ENCODE peak calls at places on chromosomes 1 and 21, in six cellular contexts. One of them, this sample, is unnamed.

GRCh38 chr1:216739771-216740170 is 16.5 kb upstream of the ESRRG start:
- DNase-seq in pancreas: no peak
- DNase-seq in neural progenitor cell: no peak
- DNase-seq in cardiac fibroblast: no peak
- DNase-seq in CD8-positive, alpha-beta T cell: no peak
- DNase-seq in AG09309: no peak
- DNase-seq in this sample: no peak

GRCh38 chr1:91582431-91582921 is 81.8 kb downstream of the CDC7 start:
- DNase-seq in cardiac fibroblast: peak; percentile 79
- DNase-seq in AG09309: peak; percentile 87
- DNase-seq in CD8-positive, alpha-beta T cell: no peak
- DNase-seq in pancreas: no peak
- DNase-seq in neural progenitor cell: no peak
- DNase-seq in this sample: no peak

GRCh38 chr1:57845041-57845440 is 421.2 kb upstream of the DAB1 start:
- DNase-seq in CD8-positive, alpha-beta T cell: no peak
- DNase-seq in AG09309: no peak
- DNase-seq in cardiac fibroblast: peak; percentile 38
- DNase-seq in pancreas: no peak
- DNase-seq in neural progenitor cell: no peak
- DNase-seq in this sample: no peak

GRCh38 chr21:25708467-25709065 is 26.1 kb downstream of the ATP5PF start:
- DNase-seq in neural progenitor cell: peak; percentile 51
- DNase-seq in CD8-positive, alpha-beta T cell: peak; percentile 15
- DNase-seq in AG09309: peak; percentile 14
- DNase-seq in pancreas: no peak
- DNase-seq in cardiac fibroblast: peak; percentile 72
- DNase-seq in this sample: no peak

GRCh38 chr1:215584389-215584788 is 17.3 kb downstream of the KCTD3 start:
- DNase-seq in CD8-positive, alpha-beta T cell: no peak
- DNase-seq in AG09309: no peak
- DNase-seq in neural progenitor cell: no peak
- DNase-seq in cardiac fibroblast: no peak
- DNase-seq in pancreas: no peak
- DNase-seq in this sample: no peak

GRCh38 chr1:205834751-205835150 is 15.2 kb downstream of the PM20D1 start:
- DNase-seq in cardiac fibroblast: no peak
- DNase-seq in neural progenitor cell: no peak
- DNase-seq in pancreas: no peak
- DNase-seq in CD8-positive, alpha-beta T cell: no peak
- DNase-seq in AG09309: no peak
- DNase-seq in this sample: no peak

GRCh38 chr1:54476231-54477109 is 70.3 kb upstream of the SSBP3 start:
- DNase-seq in neural progenitor cell: no peak
- DNase-seq in CD8-positive, alpha-beta T cell: no peak
- DNase-seq in cardiac fibroblast: peak; percentile 44
- DNase-seq in AG09309: no peak
- DNase-seq in pancreas: no peak
- DNase-seq in this sample: no peak

GRCh38 chr1:198607714-198608113 is 31.1 kb upstream of the PTPRC start:
- DNase-seq in AG09309: no peak
- DNase-seq in cardiac fibroblast: no peak
- DNase-seq in CD8-positive, alpha-beta T cell: no peak
- DNase-seq in neural progenitor cell: no peak
- DNase-seq in pancreas: no peak
- DNase-seq in this sample: no peak

GRCh38 chr1:159088050-159088449 is 11.5 kb upstream of the AIM2 start:
- DNase-seq in CD8-positive, alpha-beta T cell: no peak
- DNase-seq in pancreas: no peak
- DNase-seq in AG09309: peak; percentile 67
- DNase-seq in cardiac fibroblast: peak; percentile 80
- DNase-seq in neural progenitor cell: no peak
- DNase-seq in this sample: no peak

GRCh38 chr1:209389258-209389657 is 194.3 kb upstream of the CAMK1G start:
- DNase-seq in cardiac fibroblast: peak; percentile 48
- DNase-seq in pancreas: no peak
- DNase-seq in AG09309: no peak
- DNase-seq in neural progenitor cell: no peak
- DNase-seq in CD8-positive, alpha-beta T cell: no peak
- DNase-seq in this sample: no peak

GRCh38 chr21:32364801-32365200 is 28.0 kb downstream of the URB1 start:
- DNase-seq in neural progenitor cell: peak; percentile 48
- DNase-seq in pancreas: no peak
- DNase-seq in CD8-positive, alpha-beta T cell: no peak
- DNase-seq in cardiac fibroblast: no peak
- DNase-seq in AG09309: no peak
- DNase-seq in this sample: no peak

GRCh38 chr1:83931658-83932253 is 67.2 kb downstream of the TTLL7 start:
- DNase-seq in pancreas: no peak
- DNase-seq in AG09309: no peak
- DNase-seq in CD8-positive, alpha-beta T cell: no peak
- DNase-seq in neural progenitor cell: peak; percentile 74
- DNase-seq in cardiac fibroblast: peak; percentile 73
- DNase-seq in this sample: no peak

GRCh38 chr1:200681231-200681630 is 11.5 kb upstream of the DDX59 start:
- DNase-seq in pancreas: no peak
- DNase-seq in neural progenitor cell: no peak
- DNase-seq in AG09309: no peak
- DNase-seq in CD8-positive, alpha-beta T cell: no peak
- DNase-seq in cardiac fibroblast: no peak
- DNase-seq in this sample: no peak

DNA sequence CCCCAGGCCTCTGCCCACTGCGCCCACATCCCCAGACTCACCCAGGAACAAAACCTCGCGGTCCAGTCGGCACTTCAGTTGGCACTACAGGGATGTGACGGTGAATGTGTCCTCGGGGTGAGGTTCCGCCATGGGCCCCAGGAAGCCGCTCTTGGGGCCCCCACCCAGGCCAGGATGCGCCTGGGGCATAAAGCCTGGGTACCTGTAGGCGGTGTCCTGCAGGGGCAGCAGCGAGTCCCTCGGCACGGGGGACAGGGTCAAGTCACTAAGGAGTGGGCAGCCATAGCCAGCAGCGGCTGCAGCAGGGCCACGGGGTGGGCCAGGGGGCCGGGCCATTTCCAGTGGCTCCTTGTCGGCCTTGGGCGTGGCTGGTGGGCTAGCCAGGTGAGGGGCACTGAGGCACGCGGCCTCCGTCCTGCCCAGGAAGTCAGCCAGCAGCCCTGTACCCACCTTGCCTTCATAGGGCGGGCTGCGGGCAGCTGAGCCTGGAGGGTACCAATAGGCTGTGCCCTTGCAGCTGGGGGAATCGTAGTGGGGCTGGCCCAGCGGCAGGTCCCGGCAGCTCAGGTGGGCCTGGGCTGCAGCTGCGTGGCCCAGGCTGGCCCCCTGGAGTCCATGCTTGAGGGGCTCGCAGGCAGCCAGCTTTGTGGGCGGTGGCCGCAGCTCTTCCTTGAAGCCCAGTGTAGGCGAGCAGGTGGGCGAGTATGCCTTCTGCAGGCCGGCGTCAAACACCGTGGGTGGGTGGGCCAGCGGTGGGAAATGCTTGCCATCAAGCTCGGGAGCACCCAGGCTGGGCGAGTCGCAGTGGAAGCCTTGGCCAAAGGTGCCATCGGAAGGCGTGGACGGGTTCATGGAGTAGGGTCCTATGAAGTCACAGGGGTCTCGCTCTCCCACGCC is 56.5 kb downstream of the AHDC1 start:
- DNase-seq in cardiac fibroblast: no peak
- DNase-seq in pancreas: no peak
- DNase-seq in CD8-positive, alpha-beta T cell: no peak
- DNase-seq in AG09309: no peak
- DNase-seq in neural progenitor cell: peak; percentile 34
- DNase-seq in this sample: no peak
- TF ChIP-seq CTCF in cardiac fibroblast: peak; percentile 15
- TF ChIP-seq CTCF in pancreas: no peak
- TF ChIP-seq CTCF in CD8-positive, alpha-beta T cell: no peak
- TF ChIP-seq CTCF in AG09309: peak; percentile 19
- TF ChIP-seq CTCF in neural progenitor cell: peak; percentile 35
- TF ChIP-seq CTCF in this sample: no peak

GRCh38 chr21:36854391-36854790 is 112.1 kb downstream of the HLCS start:
- DNase-seq in AG09309: no peak
- DNase-seq in cardiac fibroblast: peak; percentile 55
- DNase-seq in neural progenitor cell: peak; percentile 84
- DNase-seq in pancreas: no peak
- DNase-seq in CD8-positive, alpha-beta T cell: no peak
- DNase-seq in this sample: peak; percentile 29
- TF ChIP-seq CTCF in AG09309: peak; percentile 59
- TF ChIP-seq CTCF in cardiac fibroblast: peak; percentile 74
- TF ChIP-seq CTCF in neural progenitor cell: peak; percentile 89
- TF ChIP-seq CTCF in pancreas: peak; percentile 42
- TF ChIP-seq CTCF in CD8-positive, alpha-beta T cell: peak; percentile 46
- TF ChIP-seq CTCF in this sample: peak; percentile 48

GRCh38 chr1:26664802-26665201 is 31.0 kb upstream of the ARID1A start:
- DNase-seq in CD8-positive, alpha-beta T cell: no peak
- DNase-seq in pancreas: no peak
- DNase-seq in cardiac fibroblast: no peak
- DNase-seq in neural progenitor cell: no peak
- DNase-seq in AG09309: no peak
- DNase-seq in this sample: no peak

GRCh38 chr1:26666855-26667254 is 29.0 kb upstream of the ARID1A start:
- DNase-seq in pancreas: no peak
- DNase-seq in neural progenitor cell: no peak
- DNase-seq in cardiac fibroblast: no peak
- DNase-seq in AG09309: no peak
- DNase-seq in CD8-positive, alpha-beta T cell: no peak
- DNase-seq in this sample: no peak
- TF ChIP-seq CTCF in pancreas: no peak
- TF ChIP-seq CTCF in neural progenitor cell: no peak
- TF ChIP-seq CTCF in cardiac fibroblast: no peak
- TF ChIP-seq CTCF in AG09309: no peak
- TF ChIP-seq CTCF in CD8-positive, alpha-beta T cell: no peak
- TF ChIP-seq CTCF in this sample: no peak

DNA sequence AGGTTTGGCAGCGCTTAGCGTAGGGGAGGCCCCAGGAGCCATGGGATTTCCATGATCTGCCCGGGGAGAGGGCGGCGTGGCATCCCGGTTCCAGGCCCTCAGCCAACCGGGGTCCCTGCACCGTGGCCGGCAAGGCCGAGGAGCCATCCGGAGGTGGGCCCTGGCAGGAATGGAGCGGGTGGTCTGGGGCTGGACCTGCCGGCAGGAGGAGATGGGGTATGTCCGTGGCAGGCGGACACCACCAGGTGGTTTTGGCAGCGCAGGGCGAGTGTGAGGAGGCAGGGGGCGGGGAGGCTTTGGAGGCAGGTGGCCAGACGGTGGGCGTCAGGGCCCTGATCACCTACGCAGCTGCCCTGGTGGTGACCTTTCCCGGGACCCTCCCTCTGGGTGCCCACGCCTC is 10.3 kb downstream of the PRKCZ start:
- DNase-seq in cardiac fibroblast: no peak
- DNase-seq in AG09309: no peak
- DNase-seq in neural progenitor cell: no peak
- DNase-seq in pancreas: no peak
- DNase-seq in CD8-positive, alpha-beta T cell: no peak
- DNase-seq in this sample: no peak
- TF ChIP-seq CTCF in cardiac fibroblast: no peak
- TF ChIP-seq CTCF in AG09309: no peak
- TF ChIP-seq CTCF in neural progenitor cell: no peak
- TF ChIP-seq CTCF in pancreas: no peak
- TF ChIP-seq CTCF in CD8-positive, alpha-beta T cell: no peak
- TF ChIP-seq CTCF in this sample: no peak

GRCh38 chr1:7576946-7577657 is 194.0 kb upstream of the VAMP3 start:
- DNase-seq in neural progenitor cell: peak; percentile 27
- DNase-seq in AG09309: no peak
- DNase-seq in pancreas: peak; percentile 56
- DNase-seq in cardiac fibroblast: peak; percentile 14
- DNase-seq in CD8-positive, alpha-beta T cell: no peak
- DNase-seq in this sample: no peak
- TF ChIP-seq CTCF in neural progenitor cell: peak; percentile 51
- TF ChIP-seq CTCF in AG09309: peak; percentile 59
- TF ChIP-seq CTCF in pancreas: no peak
- TF ChIP-seq CTCF in cardiac fibroblast: peak; percentile 26
- TF ChIP-seq CTCF in CD8-positive, alpha-beta T cell: no peak
- TF ChIP-seq CTCF in this sample: peak; percentile 10

This sample was measured in D721Med.